ENCODE peak calls at places on chromosomes 3 and 15, in nine cellular contexts. N is NCI-H187 treated with DMSO at 0.1 percent for 48 hours; M is HTR-8/SVneo; C is fibroblast of mammary gland; J is GM06990; D is NCI-H774; Y is brain microvascular endothelial cell; K is mucosa of descending colon; A is stimulated activated CD8-positive, alpha-beta memory T cell treated with anti-CD3 and anti-CD28 coated beads, Interleukin-4, amount 100 ng/mL, for 48 hours. R is an unnamed sample.

GRCh38 chr3:50322386-50323091 is at the start of gene HYAL2:
- DNase-seq in N (no peak), M (no peak), C (no peak), J (no peak), D (no peak), Y (no peak), K (peak; percentile 78), A (no peak), R (peak; percentile 50)

GRCh38 chr15:50676799-50677483 is 9.7 kb downstream of the TRPM7 start:
- DNase-seq in N (no peak), M (peak; percentile 26), C (peak; percentile 70), J (no peak), D (no peak), Y (peak; percentile 59), K (no peak), A (no peak), R (no peak)

GRCh38 chr15:63157891-63158431 is 684 bp upstream of the RPS27L start:
- DNase-seq in N (no peak), M (peak; percentile 57), C (peak; percentile 83), J (no peak), D (peak; percentile 16), Y (peak; percentile 82), K (no peak), A (peak; percentile 51), R (peak; percentile 69)

GRCh38 chr3:10614160-10614559 is 108.8 kb upstream of the ATP2B2 start:
- DNase-seq in N (no peak), M (no peak), C (no peak), J (no peak), D (no peak), Y (no peak), K (no peak), A (no peak), R (no peak)

GRCh38 chr3:37862712-37863551 is 1.3 kb downstream of the CTDSPL start:
- DNase-seq in N (no peak), M (no peak), C (peak; percentile 56), J (no peak), D (no peak), Y (peak; percentile 49), K (no peak), A (no peak), R (peak; percentile 40)

GRCh38 chr3:65252266-65252665 is 564.5 kb upstream of the ADAMTS9 start:
- DNase-seq in N (no peak), M (no peak), C (no peak), J (no peak), D (no peak), Y (no peak), K (no peak), A (no peak), R (no peak)

GRCh38 chr3:80190051-80190450 is 422.3 kb upstream of the ROBO1 start:
- DNase-seq in N (no peak), M (peak; percentile 42), C (peak; percentile 76), J (no peak), D (no peak), Y (peak; percentile 89), K (no peak), A (no peak), R (no peak)

GRCh38 chr3:126372413-126373145 is 15.4 kb upstream of the KLF15 start:
- DNase-seq in N (no peak), M (no peak), C (no peak), J (no peak), D (no peak), Y (no peak), K (peak; percentile 35), A (no peak), R (no peak)

GRCh38 chr3:156677120-156677479 is 2.7 kb downstream of the TIPARP start:
- DNase-seq in N (no peak), M (no peak), C (no peak), J (no peak), D (no peak), Y (no peak), K (no peak), A (peak; percentile 40), R (no peak)

GRCh38 chr3:173891272-173892100 is 493.9 kb downstream of the NLGN1 start:
- DNase-seq in N (no peak), M (no peak), C (peak; percentile 11), J (no peak), D (no peak), Y (no peak), K (no peak), A (no peak), R (no peak)

GRCh38 chr15:39704684-39705083 is 78.0 kb downstream of the FSIP1 start:
- DNase-seq in N (no peak), M (peak; percentile 12), C (peak; percentile 16), J (no peak), D (no peak), Y (peak; percentile 67), K (no peak), A (no peak), R (no peak)

GRCh38 chr3:45799586-45799985 is 3.2 kb upstream of the SLC6A20 start:
- DNase-seq in N (no peak), M (no peak), C (no peak), J (no peak), D (no peak), Y (no peak), K (no peak), A (no peak), R (no peak)

GRCh38 chr3:11195201-11195600 is 40.9 kb downstream of the HRH1 start:
- DNase-seq in N (no peak), M (no peak), C (no peak), J (no peak), D (no peak), Y (no peak), K (no peak), A (peak; percentile 25), R (no peak)

GRCh38 chr3:55557549-55557948 is 70.4 kb upstream of the WNT5A start:
- DNase-seq in N (no peak), M (no peak), C (no peak), J (no peak), D (no peak), Y (no peak), K (no peak), A (no peak), R (no peak)

GRCh38 chr15:57762302-57762701 is 55.8 kb downstream of the POLR2M start:
- DNase-seq in N (no peak), M (no peak), C (no peak), J (no peak), D (no peak), Y (no peak), K (no peak), A (no peak), R (no peak)

GRCh38 chr15:73927003-73927475 is 777 bp downstream of the LOXL1 start:
- DNase-seq in N (no peak), M (no peak), C (no peak), J (no peak), D (peak; percentile 80), Y (no peak), K (peak; percentile 79), A (peak; percentile 60), R (peak; percentile 64)

GRCh38 chr3:117103645-117104044 is 394.1 kb downstream of the TUSC7 start:
- DNase-seq in N (no peak), M (no peak), C (no peak), J (no peak), D (no peak), Y (no peak), K (no peak), A (no peak), R (no peak)

GRCh38 chr15:78662028-78662427 is 21.0 kb upstream of the CHRNB4 start:
- DNase-seq in N (no peak), M (no peak), C (no peak), J (no peak), D (no peak), Y (no peak), K (no peak), A (no peak), R (no peak)

GRCh38 chr3:113783980-113784379 is 37.1 kb downstream of the ATP6V1A start:
- DNase-seq in N (no peak), M (no peak), C (no peak), J (no peak), D (no peak), Y (no peak), K (no peak), A (no peak), R (no peak)

GRCh38 chr3:129315386-129315991 is 36.8 kb downstream of the HMCES start:
- DNase-seq in N (no peak), M (no peak), C (no peak), J (peak; percentile 61), D (no peak), Y (no peak), K (peak; percentile 71), A (peak; percentile 60), R (peak; percentile 44)

GRCh38 chr3:99895706-99896441 is 78.2 kb downstream of the CMSS1 start:
- DNase-seq in N (no peak), M (peak; percentile 35), C (peak; percentile 94), J (no peak), D (peak; percentile 13), Y (peak; percentile 83), K (no peak), A (no peak), R (no peak)

GRCh38 chr3:81443948-81444347 is 317.5 kb downstream of the GBE1 start:
- DNase-seq in N (no peak), M (peak; percentile 20), C (peak; percentile 84), J (no peak), D (no peak), Y (peak; percentile 63), K (no peak), A (no peak), R (no peak)

GRCh38 chr3:112136959-112137693 is 4.1 kb upstream of the GCSAM start:
- DNase-seq in N (no peak), M (peak; percentile 17), C (peak; percentile 25), J (no peak), D (peak; percentile 1), Y (peak; percentile 54), K (no peak), A (no peak), R (no peak)

GRCh38 chr3:194189243-194189791 is 53.4 kb downstream of the HES1 start:
- DNase-seq in N (no peak), M (no peak), C (no peak), J (no peak), D (peak; percentile 47), Y (no peak), K (no peak), A (no peak), R (no peak)

GRCh38 chr3:49311283-49311682 is 28.6 kb downstream of the USP4 start:
- DNase-seq in N (no peak), M (no peak), C (no peak), J (no peak), D (no peak), Y (no peak), K (no peak), A (no peak), R (no peak)

GRCh38 chr3:50130436-50130835 is 24.7 kb upstream of the SEMA3F start:
- DNase-seq in N (no peak), M (no peak), C (no peak), J (no peak), D (no peak), Y (no peak), K (no peak), A (no peak), R (no peak)

GRCh38 chr3:20040476-20041196 is 390 bp downstream of the KAT2B start:
- DNase-seq in N (no peak), M (peak; percentile 42), C (peak; percentile 65), J (peak; percentile 85), D (peak; percentile 39), Y (peak; percentile 42), K (peak; percentile 91), A (peak; percentile 79), R (peak; percentile 82)

GRCh38 chr3:63349583-63350177 is 71.6 kb downstream of the SYNPR start:
- DNase-seq in N (no peak), M (peak; percentile 23), C (peak; percentile 76), J (peak; percentile 9), D (no peak), Y (peak; percentile 64), K (no peak), A (peak; percentile 39), R (peak; percentile 71)

GRCh38 chr3:190718691-190719090 is 143.8 kb downstream of the GMNC start:
- DNase-seq in N (no peak), M (peak; percentile 31), C (peak; percentile 82), J (no peak), D (no peak), Y (peak; percentile 36), K (no peak), A (no peak), R (no peak)

GRCh38 chr3:166263460-166263859 is 426.2 kb upstream of the BCHE start:
- DNase-seq in N (no peak), M (no peak), C (no peak), J (no peak), D (no peak), Y (no peak), K (no peak), A (no peak), R (no peak)

GRCh38 chr3:129056832-129057231 is 3.7 kb upstream of the GP9 start:
- DNase-seq in N (no peak), M (no peak), C (no peak), J (no peak), D (no peak), Y (no peak), K (no peak), A (no peak), R (no peak)